ENCODE peak calls at places on chromosomes 1 and 21, in seven cellular contexts. Z is fibroblast of lung, R is GM23248, P is keratinocyte, C is tibial artery, B is tibial nerve, W is WERI-Rb-1. O is an unnamed sample. For H3K27me3 and H3K36me3, the result is how much of the 10 kb centered on the place peaks cover.

GRCh38 chr21:31288191-31288590 is 55.9 kb downstream of the TIAM1 start:
- DNase-seq in Z (no peak), R (no peak), P (no peak), C (no peak), B (no peak), W (no peak), O (no peak)

GRCh38 chr1:162145280-162145965 is 75.9 kb downstream of the NOS1AP start:
- DNase-seq in Z (peak), R (no peak), P (no peak), C (no peak), B (no peak), W (peak), O (no peak)

GRCh38 chr1:231594123-231594522 is 32.5 kb upstream of the DISC1 start:
- DNase-seq in Z (no peak), R (no peak), P (no peak), C (no peak), B (no peak), W (no peak), O (no peak)

GRCh38 chr1:184449916-184450315 is 63.1 kb downstream of the C1orf21 start:
- DNase-seq in Z (no peak), R (no peak), P (peak), C (no peak), B (no peak), W (no peak), O (no peak)

GRCh38 chr1:232382671-232383070 is 247.3 kb downstream of the SIPA1L2 start:
- DNase-seq in Z (no peak), R (peak), P (no peak), C (no peak), B (no peak), W (no peak), O (peak)

GRCh38 chr1:218339267-218339831 is 5.8 kb upstream of the TGFB2 start:
- DNase-seq in Z (peak), R (peak), P (no peak), C (no peak), B (peak), W (no peak), O (no peak)

GRCh38 chr1:52037402-52037814 is 3.8 kb upstream of the KTI12 start:
- DNase-seq in Z (peak), R (no peak), P (no peak), C (no peak), B (no peak), W (no peak), O (no peak)

GRCh38 chr21:30979054-30979453 is 59.2 kb downstream of the KRTAP19-8 start:
- DNase-seq in Z (no peak), R (no peak), P (no peak), C (no peak), B (no peak), W (no peak), O (no peak)

GRCh38 chr1:222702210-222702609 is 10.1 kb downstream of the AIDA start:
- DNase-seq in Z (no peak), R (no peak), P (no peak), C (no peak), B (no peak), W (no peak), O (no peak)

GRCh38 chr21:33977721-33978369 is 62.2 kb upstream of the ATP5PO start:
- DNase-seq in Z (no peak), R (no peak), P (no peak), C (no peak), B (no peak), W (no peak), O (no peak)

GRCh38 chr1:246907472-246907871 is 24.3 kb downstream of the AHCTF1 start:
- DNase-seq in Z (peak), R (peak), P (peak), C (no peak), B (peak), W (peak), O (no peak)

GRCh38 chr1:31434101-31434871 is 21.3 kb downstream of the SERINC2 start:
- DNase-seq in Z (no peak), R (no peak), P (no peak), C (peak), B (no peak), W (no peak), O (no peak)

GRCh38 chr1:31849653-31850052 is 33.8 kb upstream of the SPOCD1 start:
- DNase-seq in Z (no peak), R (no peak), P (no peak), C (no peak), B (no peak), W (no peak), O (no peak)

GRCh38 chr1:208101661-208102431 is 142.3 kb downstream of the PLXNA2 start:
- DNase-seq in Z (peak), R (peak), P (no peak), C (no peak), B (peak), W (peak), O (peak)

GRCh38 chr1:29621826-29622435 is 385.6 kb downstream of the PTPRU start:
- DNase-seq in Z (no peak), R (no peak), P (no peak), C (no peak), B (no peak), W (no peak), O (no peak)

GRCh38 chr1:85275701-85276289 is 637 bp downstream of the BCL10 start:
- DNase-seq in Z (no peak), R (peak), P (no peak), C (no peak), B (no peak), W (no peak), O (no peak)

GRCh38 chr1:157140068-157140588 is 1.9 kb upstream of the ETV3 start:
- DNase-seq in Z (no peak), R (peak), P (no peak), C (no peak), B (no peak), W (no peak), O (no peak)

GRCh38 chr1:199684686-199685273 is 342.7 kb upstream of the NR5A2 start:
- DNase-seq in Z (peak), R (peak), P (no peak), C (no peak), B (peak), W (peak), O (no peak)

GRCh38 chr1:34787461-34788420 is 5.1 kb upstream of the GJA4 start:
- DNase-seq in Z (no peak), R (peak), P (no peak), C (peak), B (no peak), W (peak), O (peak)

GRCh38 chr1:54275349-54275748 is 75.4 kb downstream of the MRPL37 start:
- DNase-seq in Z (peak), R (peak), P (no peak), C (peak), B (peak), W (no peak), O (peak)

GRCh38 chr1:109370712-109371270 is 26.9 kb downstream of the SORT1 start:
- DNase-seq in Z (peak), R (peak), P (peak), C (no peak), B (peak), W (no peak), O (no peak)

GRCh38 chr1:157418231-157418630 is 134.1 kb downstream of the FCRL5 start:
- DNase-seq in Z (no peak), R (no peak), P (no peak), C (no peak), B (no peak), W (no peak), O (no peak)

GRCh38 chr1:27600500-27601175 is 3.3 kb downstream of the AHDC1 start:
- DNase-seq in Z (no peak), R (no peak), P (no peak), C (no peak), B (no peak), W (no peak), O (no peak)

GRCh38 chr1:54825696-54826095 is 24.6 kb upstream of the TTC22 start:
- DNase-seq in Z (no peak), R (no peak), P (no peak), C (peak), B (no peak), W (no peak), O (no peak)

GRCh38 chr1:94828251-94828650 is 8.1 kb downstream of the SLC44A3 start:
- DNase-seq in Z (no peak), R (no peak), P (no peak), C (no peak), B (no peak), W (no peak), O (no peak)

GRCh38 chr1:23216771-23217420 is 406 bp downstream of the HTR1D start:
- DNase-seq in Z (no peak), R (peak), P (no peak), C (no peak), B (no peak), W (peak), O (no peak)

GRCh38 chr1:24927886-24928630 is 2.0 kb downstream of the RUNX3 start:
- DNase-seq in Z (peak), R (no peak), P (no peak), C (no peak), B (no peak), W (no peak), O (no peak)

GRCh38 chr1:228544921-228545591 is 57.9 kb downstream of the RNF187 start:
- DNase-seq in Z (no peak), R (no peak), P (no peak), C (peak), B (no peak), W (no peak), O (no peak)
- H3K27me3 ChIP-seq in Z (under half), R (under half), P (under half), C (under half), B (under half), W (under half), O (under half)

DNA sequence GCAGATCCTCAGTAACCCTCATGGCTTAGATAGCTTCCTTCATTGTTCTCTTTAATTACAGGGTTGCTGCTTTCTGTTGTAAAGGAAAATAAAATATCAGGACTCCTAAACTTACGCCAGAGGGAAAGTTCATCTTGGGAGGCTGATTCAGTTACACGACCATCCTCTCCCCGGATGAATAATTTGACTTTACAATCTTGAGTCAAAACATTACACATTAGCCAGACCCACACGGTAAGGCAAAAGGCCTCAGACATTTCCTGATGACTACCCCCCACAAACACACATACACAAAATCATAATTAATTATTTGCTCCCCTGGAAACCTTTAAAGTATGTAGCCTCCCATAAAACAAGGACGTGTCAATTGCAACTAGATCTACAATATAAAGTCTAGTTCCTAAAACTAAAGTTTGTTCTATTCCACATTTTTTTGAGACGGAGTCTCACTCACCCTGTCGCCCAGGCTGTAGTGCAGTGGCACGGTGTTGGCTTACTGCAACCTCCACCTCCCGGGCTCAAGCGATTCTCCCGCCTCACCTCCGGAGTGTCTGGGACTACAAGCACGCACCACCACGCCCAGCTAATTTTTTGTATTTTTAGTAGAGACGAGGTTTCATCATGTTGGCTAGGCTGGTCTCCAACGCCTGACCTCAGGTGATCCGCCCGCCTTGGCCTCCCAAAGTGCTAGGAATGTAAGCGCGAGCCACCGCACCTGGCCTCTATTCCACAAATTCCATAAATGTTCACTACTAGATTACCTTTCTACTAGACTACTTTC is 830 bp upstream of the PRDX1 start:
- DNase-seq in Z (no peak), R (peak), P (no peak), C (no peak), B (no peak), W (no peak), O (no peak)
- H3K4me3 ChIP-seq in Z (peak), R (peak), P (peak), C (peak), B (peak), W (peak), O (peak)

GRCh38 chr1:155319536-155319935 is 1.2 kb upstream of the RUSC1 start:
- DNase-seq in Z (no peak), R (no peak), P (no peak), C (peak), B (no peak), W (no peak), O (no peak)
- H3K36me3 ChIP-seq in Z (under half), R (under half), P (under half), C (under half), B (under half), W (half or more), O (under half)

GRCh38 chr1:44407430-44408180 is 2.5 kb downstream of the RNF220 start:
- DNase-seq in Z (no peak), R (no peak), P (no peak), C (no peak), B (no peak), W (no peak), O (no peak)
- H3K27me3 ChIP-seq in Z (half or more), R (half or more), P (half or more), C (under half), B (half or more), W (half or more), O (under half)

GRCh38 chr1:38804062-38804886 is 55.3 kb downstream of the RRAGC start:
- DNase-seq in Z (no peak), R (peak), P (no peak), C (no peak), B (no peak), W (no peak), O (peak)
- H3K4me3 ChIP-seq in Z (peak), R (peak), P (no peak), C (peak), B (peak), W (no peak), O (no peak)

DNA sequence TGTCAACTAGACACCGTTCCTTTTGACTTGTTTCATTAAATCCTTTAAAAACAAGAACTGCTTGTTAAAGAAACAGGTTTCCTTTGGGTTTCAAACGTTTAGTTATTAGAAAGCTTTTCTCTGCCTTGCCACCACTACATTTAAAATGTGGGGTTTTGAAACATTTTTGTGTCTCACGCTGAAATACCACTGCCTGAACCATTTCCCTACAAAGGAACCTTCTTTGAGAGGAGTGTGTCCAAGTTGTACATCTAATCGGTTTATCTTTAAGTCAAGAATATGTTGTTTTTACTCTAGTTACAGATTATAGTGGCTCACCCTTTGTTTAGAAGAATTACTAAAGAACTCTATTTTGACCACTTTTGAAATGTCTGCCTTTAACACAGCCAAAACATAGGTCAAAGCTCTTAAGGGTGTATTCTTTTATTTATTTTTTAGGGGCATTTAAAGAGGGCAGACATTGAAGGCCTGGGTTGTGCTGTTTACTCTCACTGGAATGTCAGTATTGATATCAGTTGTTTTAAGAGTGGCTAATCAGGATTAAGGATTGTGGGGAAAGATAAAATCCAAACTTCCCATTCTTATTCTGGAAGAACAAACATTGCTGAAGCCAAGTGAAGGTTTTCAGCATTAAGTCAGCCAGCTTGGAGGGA is 143.4 kb downstream of the GALNT2 start:
- DNase-seq in Z (no peak), R (no peak), P (no peak), C (no peak), B (no peak), W (no peak), O (no peak)
- H3K36me3 ChIP-seq in Z (under half), R (under half), P (under half), C (under half), B (under half), W (under half), O (under half)

GRCh38 chr1:203305809-203306088 is 430 bp downstream of the BTG2 start:
- DNase-seq in Z (no peak), R (peak), P (no peak), C (no peak), B (no peak), W (no peak), O (no peak)
- H3K27me3 ChIP-seq in Z (under half), R (under half), P (under half), C (under half), B (under half), W (under half), O (under half)

GRCh38 chr21:32403201-32403701 is 9.3 kb upstream of the EVA1C start:
- DNase-seq in Z (peak), R (peak), P (no peak), C (no peak), B (peak), W (peak), O (peak)
- H3K4me3 ChIP-seq in Z (no peak), R (no peak), P (no peak), C (no peak), B (no peak), W (no peak), O (no peak)

DNA sequence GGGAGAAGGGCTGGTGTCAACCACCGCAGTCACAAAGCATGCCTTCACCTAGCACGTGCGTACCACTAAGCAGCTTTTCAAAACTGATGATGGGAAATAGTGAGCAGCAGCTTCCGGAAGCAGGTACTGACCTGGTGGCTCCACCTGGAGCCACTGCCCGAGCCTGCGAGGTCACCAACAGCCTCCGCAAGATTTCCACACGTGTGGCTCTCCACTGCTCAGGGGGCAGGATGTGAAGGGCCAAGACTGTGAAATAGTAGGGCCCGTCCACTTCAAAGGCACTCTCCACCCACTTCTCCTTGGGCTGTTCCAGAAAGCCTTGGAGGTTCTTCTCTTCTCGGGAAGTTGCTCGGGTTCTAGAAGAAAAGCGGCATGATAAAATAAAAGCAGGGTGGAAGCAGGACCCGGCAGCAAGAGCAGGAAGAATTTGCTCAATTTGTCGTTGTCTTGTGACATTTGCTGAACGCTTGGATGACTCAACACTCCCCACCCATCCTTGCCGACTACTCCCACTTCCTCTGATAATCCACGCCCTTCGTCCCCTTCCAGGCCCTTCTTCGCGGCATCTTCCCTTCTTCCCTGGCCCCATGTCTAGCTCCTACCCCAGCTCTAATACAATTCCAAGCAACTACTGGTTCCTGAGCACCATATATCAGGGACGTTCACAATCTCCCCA is 124.9 kb upstream of the IFFO2 start:
- DNase-seq in Z (peak), R (peak), P (no peak), C (no peak), B (peak), W (no peak), O (no peak)
- H3K36me3 ChIP-seq in Z (half or more), R (half or more), P (half or more), C (half or more), B (half or more), W (half or more), O (half or more)

DNA sequence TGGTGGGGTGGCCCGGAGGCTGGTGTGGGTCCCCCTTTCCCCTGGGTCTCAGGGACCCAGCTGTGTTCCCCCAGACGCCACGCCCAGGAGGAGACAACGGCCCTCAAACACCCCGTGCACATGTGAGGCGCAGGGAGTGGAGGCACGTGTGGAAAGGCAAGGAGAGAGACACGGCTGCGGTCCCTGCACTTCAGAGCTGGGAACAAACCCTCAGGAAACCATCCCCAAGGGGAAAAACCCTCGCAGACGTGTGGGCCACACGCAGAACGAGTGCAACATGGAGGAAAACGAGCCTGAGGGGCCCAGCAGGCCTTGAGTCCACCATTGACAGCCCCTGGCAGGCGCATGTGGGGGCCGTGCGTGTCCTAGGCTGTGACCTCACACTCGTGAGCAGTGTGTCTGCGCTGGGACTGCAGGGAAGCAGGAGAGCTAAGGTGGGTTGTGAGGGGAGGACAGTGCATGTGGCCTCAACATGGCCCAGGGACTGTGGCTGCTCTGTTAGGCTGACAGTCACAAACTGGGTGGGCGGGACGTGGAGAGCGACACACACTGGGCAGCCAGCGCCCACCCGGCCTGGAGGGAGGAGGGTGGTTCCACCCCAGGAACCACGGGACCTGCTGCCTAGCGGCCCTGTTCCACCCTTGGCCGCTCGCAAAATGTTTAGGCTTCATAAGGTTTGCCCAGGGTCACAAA is 20.0 kb downstream of the ITGB2 start:
- DNase-seq in Z (no peak), R (no peak), P (no peak), C (no peak), B (no peak), W (no peak), O (no peak)
- H3K27me3 ChIP-seq in Z (under half), R (under half), P (under half), C (under half), B (under half), W (under half), O (under half)